ENCODE peak calls at places on chromosome 10, in four cellular contexts. One of them, this sample, is unnamed.

GRCh38 chr10:3567291-3567963 is 217.6 kb downstream of the KLF6 start:
- DNase-seq in AG10803: no peak
- DNase-seq in NCI-H1105: no peak
- DNase-seq in HuH-7.5: no peak
- DNase-seq in this sample: no peak

GRCh38 chr10:113026679-113027078 is 76.6 kb downstream of the TCF7L2 start:
- DNase-seq in AG10803: peak; percentile 92
- DNase-seq in NCI-H1105: no peak
- DNase-seq in HuH-7.5: no peak
- DNase-seq in this sample: peak; percentile 72

GRCh38 chr10:71447676-71448075 is 51.0 kb downstream of the CDH23 start:
- DNase-seq in AG10803: no peak
- DNase-seq in NCI-H1105: no peak
- DNase-seq in HuH-7.5: no peak
- DNase-seq in this sample: no peak

GRCh38 chr10:70493660-70494234 is 15.2 kb downstream of the PALD1 start:
- DNase-seq in AG10803: no peak
- DNase-seq in NCI-H1105: no peak
- DNase-seq in HuH-7.5: no peak
- DNase-seq in this sample: no peak

GRCh38 chr10:100876575-100877158 is 36.1 kb upstream of the SLF2 start:
- DNase-seq in AG10803: no peak
- DNase-seq in NCI-H1105: no peak
- DNase-seq in HuH-7.5: no peak
- DNase-seq in this sample: no peak

GRCh38 chr10:43256531-43257209 is 10.2 kb downstream of the RASGEF1A start:
- DNase-seq in AG10803: no peak
- DNase-seq in NCI-H1105: no peak
- DNase-seq in HuH-7.5: no peak
- DNase-seq in this sample: no peak

GRCh38 chr10:8835453-8836167 is 781.1 kb downstream of the GATA3 start:
- DNase-seq in AG10803: no peak
- DNase-seq in NCI-H1105: no peak
- DNase-seq in HuH-7.5: no peak
- DNase-seq in this sample: no peak

GRCh38 chr10:133258818-133259602 is 17.7 kb downstream of the ADAM8 start:
- DNase-seq in AG10803: peak; percentile 99
- DNase-seq in NCI-H1105: no peak
- DNase-seq in HuH-7.5: no peak
- DNase-seq in this sample: peak; percentile 99

GRCh38 chr10:100828744-100829102 is 83.3 kb downstream of the PAX2 start:
- DNase-seq in AG10803: no peak
- DNase-seq in NCI-H1105: no peak
- DNase-seq in HuH-7.5: peak; percentile 76
- DNase-seq in this sample: no peak

This sample was measured in myocyte.